ENCODE peak calls at places on chromosomes 13 and 19, in five cellular contexts. One of them, this sample, is unnamed.

GRCh38 chr13:99528547-99528946 is 27.3 kb downstream of the TM9SF2 start:
- DNase-seq in HL-60: peak
- DNase-seq in RWPE1: no peak
- DNase-seq in GM23338: no peak
- DNase-seq in adrenal gland: no peak
- DNase-seq in this sample: no peak

GRCh38 chr13:60147361-60147760 is 16.4 kb downstream of the DIAPH3 start:
- DNase-seq in HL-60: no peak
- DNase-seq in GM23338: no peak
- DNase-seq in adrenal gland: no peak
- DNase-seq in RWPE1: no peak
- DNase-seq in this sample: no peak

GRCh38 chr19:41373993-41374392 is 2.3 kb upstream of the TMEM91 start:
- DNase-seq in GM23338: no peak
- DNase-seq in HL-60: no peak
- DNase-seq in adrenal gland: peak
- DNase-seq in RWPE1: peak
- DNase-seq in this sample: peak

GRCh38 chr13:46339035-46339666 is 47.9 kb downstream of the RUBCNL start:
- DNase-seq in adrenal gland: peak
- DNase-seq in GM23338: no peak
- DNase-seq in HL-60: peak
- DNase-seq in RWPE1: no peak
- DNase-seq in this sample: no peak

GRCh38 chr13:41511827-41512226 is 54.5 kb downstream of the RGCC start:
- DNase-seq in HL-60: no peak
- DNase-seq in GM23338: no peak
- DNase-seq in adrenal gland: no peak
- DNase-seq in RWPE1: no peak
- DNase-seq in this sample: no peak

GRCh38 chr13:40402931-40403412 is 263.5 kb downstream of the FOXO1 start:
- DNase-seq in RWPE1: peak
- DNase-seq in HL-60: no peak
- DNase-seq in adrenal gland: no peak
- DNase-seq in GM23338: peak
- DNase-seq in this sample: no peak

GRCh38 chr19:16319466-16319865 is 5.2 kb upstream of the KLF2 start:
- DNase-seq in HL-60: peak
- DNase-seq in RWPE1: no peak
- DNase-seq in adrenal gland: peak
- DNase-seq in GM23338: no peak
- DNase-seq in this sample: no peak

GRCh38 chr13:73956795-73957408 is 177.3 kb downstream of the KLF12 start:
- DNase-seq in RWPE1: no peak
- DNase-seq in adrenal gland: no peak
- DNase-seq in GM23338: no peak
- DNase-seq in HL-60: no peak
- DNase-seq in this sample: no peak

GRCh38 chr19:52941941-52942370 is 18.7 kb upstream of the ZNF888 start:
- DNase-seq in RWPE1: peak
- DNase-seq in HL-60: peak
- DNase-seq in adrenal gland: peak
- DNase-seq in GM23338: peak
- DNase-seq in this sample: no peak

GRCh38 chr19:9615828-9616227 is 5.2 kb downstream of the ZNF561 start:
- DNase-seq in GM23338: no peak
- DNase-seq in HL-60: no peak
- DNase-seq in RWPE1: no peak
- DNase-seq in adrenal gland: no peak
- DNase-seq in this sample: no peak

GRCh38 chr13:51373451-51373850 is 34.0 kb downstream of the SERPINE3 start:
- DNase-seq in adrenal gland: no peak
- DNase-seq in HL-60: no peak
- DNase-seq in RWPE1: no peak
- DNase-seq in GM23338: no peak
- DNase-seq in this sample: no peak

GRCh38 chr13:36531746-36532486 is 99.6 kb downstream of the CCNA1 start:
- DNase-seq in adrenal gland: peak
- DNase-seq in RWPE1: peak
- DNase-seq in GM23338: no peak
- DNase-seq in HL-60: peak
- DNase-seq in this sample: no peak

GRCh38 chr19:51394045-51394836 is 3.9 kb upstream of the C19orf84 start:
- DNase-seq in RWPE1: peak
- DNase-seq in HL-60: peak
- DNase-seq in GM23338: peak
- DNase-seq in adrenal gland: peak
- DNase-seq in this sample: peak

GRCh38 chr19:955803-956746 is 28.1 kb upstream of the WDR18 start:
- DNase-seq in adrenal gland: no peak
- DNase-seq in HL-60: no peak
- DNase-seq in RWPE1: no peak
- DNase-seq in GM23338: no peak
- DNase-seq in this sample: no peak

GRCh38 chr13:70613295-70613694 is 505.0 kb upstream of the KLHL1 start:
- DNase-seq in HL-60: no peak
- DNase-seq in GM23338: peak
- DNase-seq in RWPE1: no peak
- DNase-seq in adrenal gland: no peak
- DNase-seq in this sample: no peak
- TF ChIP-seq CTCF in HL-60: no peak
- TF ChIP-seq CTCF in GM23338: peak
- TF ChIP-seq CTCF in RWPE1: no peak
- TF ChIP-seq CTCF in adrenal gland: no peak
- TF ChIP-seq CTCF in this sample: no peak

GRCh38 chr19:14477417-14478112 is 2.4 kb upstream of the PTGER1 start:
- DNase-seq in RWPE1: no peak
- DNase-seq in adrenal gland: peak
- DNase-seq in HL-60: no peak
- DNase-seq in GM23338: no peak
- DNase-seq in this sample: no peak
- H3K27ac ChIP-seq in RWPE1: peak
- H3K27ac ChIP-seq in adrenal gland: no peak
- H3K27ac ChIP-seq in HL-60: no peak
- H3K27ac ChIP-seq in GM23338: no peak
- H3K27ac ChIP-seq in this sample: no peak

DNA sequence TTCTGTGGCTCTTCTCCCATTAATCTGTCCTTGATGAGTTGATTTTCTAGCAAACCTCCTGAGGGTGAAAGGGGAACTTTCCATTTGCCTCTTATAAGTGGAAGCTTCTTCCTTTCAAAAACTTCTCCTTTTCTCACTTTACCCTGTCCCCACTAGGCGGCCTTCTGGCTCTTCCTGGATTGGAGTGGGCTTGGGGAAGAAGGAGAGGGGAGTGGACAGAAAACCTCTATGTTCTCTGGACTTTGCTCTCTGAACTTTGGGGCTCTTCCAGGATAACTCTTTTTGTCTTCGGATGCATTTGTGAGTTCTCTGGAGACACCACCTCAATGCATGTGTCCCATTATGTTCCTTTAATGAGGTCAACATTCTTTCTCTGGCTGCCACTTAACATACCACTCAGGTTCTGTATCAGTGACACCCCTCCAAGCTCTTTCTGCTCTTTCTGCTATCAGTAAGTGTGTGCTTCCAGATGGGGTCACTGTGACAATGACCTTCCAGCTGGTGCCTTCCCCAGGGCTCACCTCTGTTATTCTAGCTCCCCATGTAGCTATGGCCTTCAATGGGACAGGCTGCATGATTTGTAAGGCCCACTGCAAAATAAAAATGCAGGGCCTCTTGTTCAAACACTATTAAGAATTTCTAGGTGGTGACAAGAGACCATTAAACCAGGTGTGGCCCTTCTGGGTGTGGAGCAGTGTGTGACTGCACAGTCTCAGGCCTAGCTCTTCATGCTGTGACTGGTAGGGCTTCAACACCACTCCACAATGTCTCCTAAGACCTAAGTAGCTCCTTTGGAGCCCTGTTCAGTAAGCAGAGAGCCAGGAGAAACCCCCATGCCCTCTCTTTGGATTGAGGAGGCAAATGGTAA is 389.2 kb downstream of the EFNB2 start:
- DNase-seq in adrenal gland: no peak
- DNase-seq in GM23338: no peak
- DNase-seq in RWPE1: no peak
- DNase-seq in HL-60: peak
- DNase-seq in this sample: no peak
- TF ChIP-seq CTCF in adrenal gland: no peak
- TF ChIP-seq CTCF in GM23338: peak
- TF ChIP-seq CTCF in RWPE1: no peak
- TF ChIP-seq CTCF in HL-60: no peak
- TF ChIP-seq CTCF in this sample: no peak

GRCh38 chr13:32851083-32852064 is 164.8 kb upstream of the KL start:
- DNase-seq in adrenal gland: no peak
- DNase-seq in RWPE1: no peak
- DNase-seq in GM23338: no peak
- DNase-seq in HL-60: no peak
- DNase-seq in this sample: no peak
- H3K27ac ChIP-seq in adrenal gland: no peak
- H3K27ac ChIP-seq in RWPE1: no peak
- H3K27ac ChIP-seq in GM23338: no peak
- H3K27ac ChIP-seq in HL-60: no peak
- H3K27ac ChIP-seq in this sample: no peak

DNA sequence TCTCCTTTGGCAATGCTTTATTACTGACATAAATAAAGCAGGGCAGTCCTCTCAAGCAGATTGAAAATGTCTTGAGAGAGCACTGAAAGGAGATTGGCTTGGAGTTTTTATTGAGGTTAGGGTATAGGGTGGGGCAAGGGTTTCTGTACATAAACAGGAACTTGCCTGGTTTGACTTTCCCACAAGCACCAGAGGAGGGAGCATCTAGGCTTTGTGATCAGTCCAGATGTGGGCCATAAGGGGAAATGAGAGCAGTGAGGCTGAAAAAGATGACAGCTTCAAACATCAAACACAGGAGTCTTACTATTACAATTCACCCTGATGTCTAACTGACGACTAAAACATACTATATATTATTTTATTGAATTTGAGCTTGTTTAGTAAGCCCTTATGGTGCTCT is 260.9 kb downstream of the MTUS2 start:
- DNase-seq in adrenal gland: no peak
- DNase-seq in GM23338: no peak
- DNase-seq in RWPE1: no peak
- DNase-seq in HL-60: peak
- DNase-seq in this sample: no peak
- TF ChIP-seq CTCF in adrenal gland: no peak
- TF ChIP-seq CTCF in GM23338: peak
- TF ChIP-seq CTCF in RWPE1: no peak
- TF ChIP-seq CTCF in HL-60: peak
- TF ChIP-seq CTCF in this sample: no peak